ENCODE peak calls at places on chromosomes 13 and 19, in five cellular contexts. One of them, this sample, is unnamed.

GRCh38 chr19:56312337-56312736 is 2.3 kb downstream of the ZSCAN5A start:
- DNase-seq in ascending aorta: no peak
- DNase-seq in NCI-H2029 treated with DMSO at 0.1 percent for 48 hours: no peak
- DNase-seq in activated naive CD4-positive, alpha-beta T cell treated with Interleukin-2 at 50 U/mL for 16 hours: no peak
- DNase-seq in glutamatergic neuron: no peak
- DNase-seq in this sample: no peak

GRCh38 chr19:21483589-21484170 is 21.7 kb upstream of the ZNF429 start:
- DNase-seq in activated naive CD4-positive, alpha-beta T cell treated with Interleukin-2 at 50 U/mL for 16 hours: peak
- DNase-seq in ascending aorta: peak
- DNase-seq in NCI-H2029 treated with DMSO at 0.1 percent for 48 hours: no peak
- DNase-seq in glutamatergic neuron: peak
- DNase-seq in this sample: peak

GRCh38 chr13:24299488-24300114 is 9.8 kb upstream of the C1QTNF9 start:
- DNase-seq in activated naive CD4-positive, alpha-beta T cell treated with Interleukin-2 at 50 U/mL for 16 hours: no peak
- DNase-seq in ascending aorta: no peak
- DNase-seq in glutamatergic neuron: no peak
- DNase-seq in NCI-H2029 treated with DMSO at 0.1 percent for 48 hours: no peak
- DNase-seq in this sample: no peak

GRCh38 chr13:98447881-98448641 is 128.8 kb downstream of the STK24 start:
- DNase-seq in NCI-H2029 treated with DMSO at 0.1 percent for 48 hours: no peak
- DNase-seq in glutamatergic neuron: peak
- DNase-seq in activated naive CD4-positive, alpha-beta T cell treated with Interleukin-2 at 50 U/mL for 16 hours: peak
- DNase-seq in ascending aorta: no peak
- DNase-seq in this sample: peak

GRCh38 chr19:43674630-43674982 is 4.6 kb upstream of the PLAUR start:
- DNase-seq in NCI-H2029 treated with DMSO at 0.1 percent for 48 hours: no peak
- DNase-seq in activated naive CD4-positive, alpha-beta T cell treated with Interleukin-2 at 50 U/mL for 16 hours: no peak
- DNase-seq in ascending aorta: no peak
- DNase-seq in glutamatergic neuron: no peak
- DNase-seq in this sample: no peak

GRCh38 chr19:51305479-51305878 is 6.0 kb upstream of the IGLON5 start:
- DNase-seq in NCI-H2029 treated with DMSO at 0.1 percent for 48 hours: no peak
- DNase-seq in ascending aorta: peak
- DNase-seq in glutamatergic neuron: no peak
- DNase-seq in activated naive CD4-positive, alpha-beta T cell treated with Interleukin-2 at 50 U/mL for 16 hours: no peak
- DNase-seq in this sample: no peak

GRCh38 chr19:18904334-18905057 is 8.5 kb upstream of the CERS1 start:
- DNase-seq in ascending aorta: no peak
- DNase-seq in glutamatergic neuron: no peak
- DNase-seq in NCI-H2029 treated with DMSO at 0.1 percent for 48 hours: no peak
- DNase-seq in activated naive CD4-positive, alpha-beta T cell treated with Interleukin-2 at 50 U/mL for 16 hours: no peak
- DNase-seq in this sample: no peak

GRCh38 chr13:38415233-38415632 is 65.6 kb downstream of the UFM1 start:
- DNase-seq in ascending aorta: no peak
- DNase-seq in activated naive CD4-positive, alpha-beta T cell treated with Interleukin-2 at 50 U/mL for 16 hours: no peak
- DNase-seq in glutamatergic neuron: no peak
- DNase-seq in NCI-H2029 treated with DMSO at 0.1 percent for 48 hours: no peak
- DNase-seq in this sample: no peak

GRCh38 chr19:36392916-36393673 is 14.1 kb upstream of the ZFP14 start:
- DNase-seq in activated naive CD4-positive, alpha-beta T cell treated with Interleukin-2 at 50 U/mL for 16 hours: no peak
- DNase-seq in NCI-H2029 treated with DMSO at 0.1 percent for 48 hours: no peak
- DNase-seq in ascending aorta: no peak
- DNase-seq in glutamatergic neuron: no peak
- DNase-seq in this sample: no peak

GRCh38 chr13:97308735-97309429 is 86.7 kb downstream of the MBNL2 start:
- DNase-seq in ascending aorta: no peak
- DNase-seq in activated naive CD4-positive, alpha-beta T cell treated with Interleukin-2 at 50 U/mL for 16 hours: no peak
- DNase-seq in glutamatergic neuron: no peak
- DNase-seq in NCI-H2029 treated with DMSO at 0.1 percent for 48 hours: no peak
- DNase-seq in this sample: no peak

GRCh38 chr19:47020132-47020805 is 632 bp downstream of the NPAS1 start:
- DNase-seq in ascending aorta: no peak
- DNase-seq in activated naive CD4-positive, alpha-beta T cell treated with Interleukin-2 at 50 U/mL for 16 hours: no peak
- DNase-seq in glutamatergic neuron: no peak
- DNase-seq in NCI-H2029 treated with DMSO at 0.1 percent for 48 hours: no peak
- DNase-seq in this sample: no peak

GRCh38 chr19:57803594-57804325 is 11.0 kb downstream of the ZNF552 start:
- DNase-seq in ascending aorta: no peak
- DNase-seq in glutamatergic neuron: peak
- DNase-seq in NCI-H2029 treated with DMSO at 0.1 percent for 48 hours: peak
- DNase-seq in activated naive CD4-positive, alpha-beta T cell treated with Interleukin-2 at 50 U/mL for 16 hours: no peak
- DNase-seq in this sample: peak